ENCODE peak calls at places on chromosome 10, in ten cellular contexts. One of them, this sample, is unnamed.

GRCh38 chr10:11304906-11305585 is 287.4 kb downstream of the CELF2 start:
- DNase-seq in psoas muscle: no peak
- DNase-seq in tibial artery: no peak
- DNase-seq in adrenal gland: no peak
- DNase-seq in RWPE2: no peak
- DNase-seq in PC-3: no peak
- DNase-seq in kidney: no peak
- DNase-seq in progenitor cell of endocrine pancreas: no peak
- DNase-seq in neural crest cell: no peak
- DNase-seq in breast epithelium: no peak
- DNase-seq in this sample: no peak

GRCh38 chr10:132401396-132402168 is 4.6 kb downstream of the PWWP2B start:
- DNase-seq in progenitor cell of endocrine pancreas: no peak
- DNase-seq in kidney: peak; percentile 81
- DNase-seq in psoas muscle: peak; percentile 56
- DNase-seq in breast epithelium: no peak
- DNase-seq in adrenal gland: peak; percentile 43
- DNase-seq in neural crest cell: no peak
- DNase-seq in PC-3: no peak
- DNase-seq in RWPE2: no peak
- DNase-seq in tibial artery: no peak
- DNase-seq in this sample: no peak

GRCh38 chr10:94397549-94398370 is 4.6 kb upstream of the TBC1D12 start:
- DNase-seq in breast epithelium: no peak
- DNase-seq in psoas muscle: no peak
- DNase-seq in kidney: no peak
- DNase-seq in tibial artery: no peak
- DNase-seq in RWPE2: no peak
- DNase-seq in neural crest cell: no peak
- DNase-seq in progenitor cell of endocrine pancreas: no peak
- DNase-seq in adrenal gland: no peak
- DNase-seq in PC-3: peak; percentile 20
- DNase-seq in this sample: no peak

GRCh38 chr10:102673961-102674511 is 29.8 kb downstream of the TRIM8 start:
- DNase-seq in neural crest cell: peak; percentile 45
- DNase-seq in progenitor cell of endocrine pancreas: no peak
- DNase-seq in kidney: peak; percentile 89
- DNase-seq in breast epithelium: no peak
- DNase-seq in PC-3: no peak
- DNase-seq in tibial artery: peak; percentile 68
- DNase-seq in RWPE2: no peak
- DNase-seq in adrenal gland: no peak
- DNase-seq in psoas muscle: peak; percentile 77
- DNase-seq in this sample: peak; percentile 79

GRCh38 chr10:7410800-7411670 is at the start of gene SFMBT2:
- DNase-seq in psoas muscle: peak; percentile 77
- DNase-seq in adrenal gland: peak; percentile 53
- DNase-seq in tibial artery: peak; percentile 50
- DNase-seq in kidney: peak; percentile 87
- DNase-seq in progenitor cell of endocrine pancreas: peak; percentile 57
- DNase-seq in RWPE2: no peak
- DNase-seq in PC-3: peak; percentile 27
- DNase-seq in breast epithelium: peak; percentile 61
- DNase-seq in neural crest cell: peak; percentile 46
- DNase-seq in this sample: peak; percentile 71

GRCh38 chr10:62394556-62395018 is 20.4 kb downstream of the ZNF365 start:
- DNase-seq in adrenal gland: no peak
- DNase-seq in progenitor cell of endocrine pancreas: no peak
- DNase-seq in tibial artery: no peak
- DNase-seq in RWPE2: no peak
- DNase-seq in PC-3: peak; percentile 52
- DNase-seq in breast epithelium: no peak
- DNase-seq in kidney: no peak
- DNase-seq in neural crest cell: no peak
- DNase-seq in psoas muscle: no peak
- DNase-seq in this sample: no peak

GRCh38 chr10:80163741-80164341 is 31.3 kb downstream of the PLAC9 start:
- DNase-seq in psoas muscle: no peak
- DNase-seq in kidney: no peak
- DNase-seq in PC-3: peak; percentile 100
- DNase-seq in neural crest cell: no peak
- DNase-seq in progenitor cell of endocrine pancreas: no peak
- DNase-seq in tibial artery: peak; percentile 70
- DNase-seq in RWPE2: no peak
- DNase-seq in breast epithelium: no peak
- DNase-seq in adrenal gland: no peak
- DNase-seq in this sample: no peak

GRCh38 chr10:132236161-132236560 is 49.4 kb downstream of the DPYSL4 start:
- DNase-seq in kidney: peak; percentile 66
- DNase-seq in psoas muscle: no peak
- DNase-seq in tibial artery: no peak
- DNase-seq in progenitor cell of endocrine pancreas: no peak
- DNase-seq in PC-3: no peak
- DNase-seq in adrenal gland: no peak
- DNase-seq in breast epithelium: no peak
- DNase-seq in RWPE2: no peak
- DNase-seq in neural crest cell: no peak
- DNase-seq in this sample: no peak

GRCh38 chr10:109914966-109915365 is 8.3 kb downstream of the XPNPEP1 start:
- DNase-seq in neural crest cell: no peak
- DNase-seq in breast epithelium: no peak
- DNase-seq in RWPE2: no peak
- DNase-seq in PC-3: peak; percentile 86
- DNase-seq in adrenal gland: no peak
- DNase-seq in psoas muscle: no peak
- DNase-seq in tibial artery: no peak
- DNase-seq in kidney: no peak
- DNase-seq in progenitor cell of endocrine pancreas: no peak
- DNase-seq in this sample: peak; percentile 66

GRCh38 chr10:99827906-99828305 is 45.5 kb downstream of the ABCC2 start:
- DNase-seq in kidney: no peak
- DNase-seq in adrenal gland: no peak
- DNase-seq in breast epithelium: no peak
- DNase-seq in PC-3: peak; percentile 7
- DNase-seq in tibial artery: no peak
- DNase-seq in progenitor cell of endocrine pancreas: no peak
- DNase-seq in neural crest cell: no peak
- DNase-seq in psoas muscle: no peak
- DNase-seq in RWPE2: no peak
- DNase-seq in this sample: no peak

DNA sequence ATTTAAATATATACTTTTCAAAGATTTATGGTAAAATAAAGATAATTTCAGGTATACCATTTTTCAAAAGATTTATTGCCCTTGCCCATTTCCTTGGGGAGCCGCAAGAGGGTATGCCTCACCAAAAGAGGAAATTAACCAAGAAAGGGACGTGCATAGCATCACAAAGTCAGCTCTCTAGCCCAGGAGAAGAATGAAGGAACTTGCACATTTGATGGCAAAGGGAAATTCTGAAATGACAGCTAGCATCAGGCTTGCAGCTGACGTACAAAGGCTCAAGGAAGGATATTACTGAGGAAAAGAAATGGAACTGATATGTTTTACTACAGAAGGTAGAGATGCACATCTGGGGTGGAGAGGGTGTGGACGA is 93.6 kb upstream of the RSU1 start:
- DNase-seq in breast epithelium: no peak
- DNase-seq in neural crest cell: no peak
- DNase-seq in kidney: no peak
- DNase-seq in progenitor cell of endocrine pancreas: no peak
- DNase-seq in PC-3: no peak
- DNase-seq in tibial artery: no peak
- DNase-seq in psoas muscle: no peak
- DNase-seq in adrenal gland: no peak
- DNase-seq in RWPE2: no peak
- DNase-seq in this sample: no peak
- TF ChIP-seq CTCF in breast epithelium: no peak
- TF ChIP-seq CTCF in neural crest cell: no peak
- TF ChIP-seq CTCF in kidney: no peak
- TF ChIP-seq CTCF in progenitor cell of endocrine pancreas: no peak
- TF ChIP-seq CTCF in PC-3: no peak
- TF ChIP-seq CTCF in tibial artery: no peak
- TF ChIP-seq CTCF in psoas muscle: no peak
- TF ChIP-seq CTCF in adrenal gland: no peak
- TF ChIP-seq CTCF in RWPE2: no peak
- TF ChIP-seq CTCF in this sample: no peak

DNA sequence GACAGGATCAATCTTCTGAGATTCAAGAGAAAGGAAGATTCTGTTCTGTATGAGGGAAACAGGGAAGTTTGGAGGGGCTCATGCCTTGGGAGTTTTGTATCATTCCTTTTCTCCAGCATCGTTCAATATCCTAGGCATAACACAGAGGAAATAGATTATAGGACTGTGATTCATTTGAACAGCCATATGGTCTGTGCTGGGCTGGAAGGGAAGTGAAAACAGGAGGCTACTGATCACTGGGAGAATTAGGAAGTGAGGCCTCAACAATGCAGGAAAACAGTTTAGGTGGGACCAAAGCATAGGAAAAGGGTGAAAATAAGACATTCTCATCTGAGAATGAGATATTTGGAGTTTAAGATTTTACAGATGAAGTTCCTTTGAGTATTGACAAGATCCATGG is 70.7 kb upstream of the MKX start:
- DNase-seq in psoas muscle: no peak
- DNase-seq in RWPE2: no peak
- DNase-seq in PC-3: no peak
- DNase-seq in tibial artery: no peak
- DNase-seq in progenitor cell of endocrine pancreas: no peak
- DNase-seq in kidney: no peak
- DNase-seq in neural crest cell: no peak
- DNase-seq in breast epithelium: no peak
- DNase-seq in adrenal gland: no peak
- DNase-seq in this sample: no peak
- TF ChIP-seq CTCF in psoas muscle: no peak
- TF ChIP-seq CTCF in RWPE2: no peak
- TF ChIP-seq CTCF in PC-3: no peak
- TF ChIP-seq CTCF in tibial artery: no peak
- TF ChIP-seq CTCF in progenitor cell of endocrine pancreas: no peak
- TF ChIP-seq CTCF in kidney: no peak
- TF ChIP-seq CTCF in neural crest cell: no peak
- TF ChIP-seq CTCF in breast epithelium: no peak
- TF ChIP-seq CTCF in adrenal gland: no peak
- TF ChIP-seq CTCF in this sample: no peak

DNA sequence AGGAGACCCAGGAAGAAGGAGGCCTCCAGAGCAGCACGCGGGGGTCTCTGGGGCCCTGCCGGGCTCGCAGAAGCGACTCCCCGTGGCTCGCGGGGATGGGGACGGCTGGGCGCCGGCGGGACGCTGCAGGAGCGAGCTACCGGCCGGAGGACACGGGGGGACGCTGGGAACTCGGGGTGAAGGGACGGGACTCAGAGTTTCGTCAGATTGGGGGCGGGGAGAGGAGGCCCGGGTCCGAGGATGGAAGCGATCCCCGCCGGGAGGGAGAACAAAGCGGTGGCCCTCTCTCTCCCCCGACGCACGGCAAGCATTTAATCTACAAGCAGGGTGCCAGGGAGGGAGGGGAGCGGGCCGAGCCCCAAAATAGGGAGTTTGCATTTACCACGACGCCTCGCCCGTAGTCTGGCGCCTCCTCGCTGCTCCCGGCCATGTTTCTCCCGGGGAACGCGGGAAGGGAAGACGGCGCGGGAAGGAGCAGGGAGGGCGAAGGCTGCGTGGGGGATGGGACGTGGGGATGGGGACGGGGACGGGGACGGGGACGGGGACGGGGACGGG is at the start of gene PRTFDC1:
- DNase-seq in adrenal gland: peak; percentile 55
- DNase-seq in psoas muscle: peak; percentile 57
- DNase-seq in progenitor cell of endocrine pancreas: no peak
- DNase-seq in neural crest cell: peak; percentile 56
- DNase-seq in breast epithelium: no peak
- DNase-seq in RWPE2: no peak
- DNase-seq in kidney: peak; percentile 88
- DNase-seq in tibial artery: peak; percentile 48
- DNase-seq in PC-3: peak; percentile 20
- DNase-seq in this sample: peak; percentile 48
- TF ChIP-seq CTCF in adrenal gland: no peak
- TF ChIP-seq CTCF in psoas muscle: no peak
- TF ChIP-seq CTCF in progenitor cell of endocrine pancreas: no peak
- TF ChIP-seq CTCF in neural crest cell: no peak
- TF ChIP-seq CTCF in breast epithelium: no peak
- TF ChIP-seq CTCF in RWPE2: no peak
- TF ChIP-seq CTCF in kidney: peak; percentile 21
- TF ChIP-seq CTCF in tibial artery: no peak
- TF ChIP-seq CTCF in PC-3: no peak
- TF ChIP-seq CTCF in this sample: no peak

GRCh38 chr10:70343312-70343711 is 39.1 kb downstream of the LRRC20 start:
- DNase-seq in RWPE2: no peak
- DNase-seq in psoas muscle: no peak
- DNase-seq in adrenal gland: no peak
- DNase-seq in neural crest cell: no peak
- DNase-seq in progenitor cell of endocrine pancreas: no peak
- DNase-seq in tibial artery: no peak
- DNase-seq in PC-3: no peak
- DNase-seq in breast epithelium: no peak
- DNase-seq in kidney: no peak
- DNase-seq in this sample: no peak

GRCh38 chr10:70346155-70346554 is 36.3 kb downstream of the LRRC20 start:
- DNase-seq in psoas muscle: no peak
- DNase-seq in PC-3: no peak
- DNase-seq in kidney: no peak
- DNase-seq in adrenal gland: no peak
- DNase-seq in neural crest cell: no peak
- DNase-seq in RWPE2: no peak
- DNase-seq in tibial artery: no peak
- DNase-seq in breast epithelium: no peak
- DNase-seq in progenitor cell of endocrine pancreas: no peak
- DNase-seq in this sample: no peak

GRCh38 chr10:70341016-70341415 is 41.4 kb downstream of the LRRC20 start:
- DNase-seq in tibial artery: no peak
- DNase-seq in kidney: no peak
- DNase-seq in progenitor cell of endocrine pancreas: no peak
- DNase-seq in PC-3: no peak
- DNase-seq in psoas muscle: no peak
- DNase-seq in adrenal gland: no peak
- DNase-seq in neural crest cell: no peak
- DNase-seq in breast epithelium: no peak
- DNase-seq in RWPE2: no peak
- DNase-seq in this sample: no peak

GRCh38 chr10:70344144-70344543 is 38.3 kb downstream of the LRRC20 start:
- DNase-seq in kidney: no peak
- DNase-seq in PC-3: no peak
- DNase-seq in tibial artery: no peak
- DNase-seq in RWPE2: no peak
- DNase-seq in psoas muscle: no peak
- DNase-seq in progenitor cell of endocrine pancreas: no peak
- DNase-seq in adrenal gland: no peak
- DNase-seq in breast epithelium: no peak
- DNase-seq in neural crest cell: no peak
- DNase-seq in this sample: no peak

DNA sequence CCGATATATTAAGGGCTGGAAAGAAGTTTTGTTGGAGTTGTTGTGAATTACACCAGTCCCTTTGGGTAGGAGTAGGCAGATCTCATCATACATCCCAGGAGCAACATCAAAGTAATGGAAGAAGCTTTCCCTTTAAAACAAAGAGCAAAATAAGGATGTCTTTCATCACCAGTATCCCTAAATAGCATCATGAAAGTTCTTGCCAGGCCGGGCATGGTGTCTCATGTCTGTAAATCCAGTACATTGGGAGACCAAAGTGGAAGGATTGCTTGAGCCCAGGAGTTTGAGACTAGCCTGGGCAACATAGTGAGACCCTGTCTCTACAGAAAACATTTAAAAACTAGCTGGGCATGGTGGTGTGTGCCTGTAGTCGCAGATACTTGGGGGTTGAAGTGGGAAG is 38.7 kb downstream of the LRRC20 start:
- DNase-seq in kidney: no peak
- DNase-seq in neural crest cell: no peak
- DNase-seq in PC-3: no peak
- DNase-seq in breast epithelium: no peak
- DNase-seq in RWPE2: no peak
- DNase-seq in progenitor cell of endocrine pancreas: no peak
- DNase-seq in psoas muscle: peak; percentile 73
- DNase-seq in tibial artery: no peak
- DNase-seq in adrenal gland: no peak
- DNase-seq in this sample: no peak
- TF ChIP-seq CTCF in kidney: no peak
- TF ChIP-seq CTCF in neural crest cell: no peak
- TF ChIP-seq CTCF in PC-3: no peak
- TF ChIP-seq CTCF in breast epithelium: no peak
- TF ChIP-seq CTCF in RWPE2: no peak
- TF ChIP-seq CTCF in progenitor cell of endocrine pancreas: no peak
- TF ChIP-seq CTCF in psoas muscle: no peak
- TF ChIP-seq CTCF in tibial artery: no peak
- TF ChIP-seq CTCF in adrenal gland: no peak
- TF ChIP-seq CTCF in this sample: no peak